ENCODE peak calls at places on chromosomes 2 and 18, in four cellular contexts. Z is K562, G is A549, D is tibial nerve. U is an unnamed sample.

GRCh38 chr2:36672199-36672598 is 24.3 kb upstream of the VIT start:
- DNase-seq in Z (peak), G (no peak), D (no peak), U (no peak)

GRCh38 chr2:42871372-42871771 is 79.0 kb upstream of the HAAO start:
- DNase-seq in Z (no peak), G (no peak), D (no peak), U (no peak)

GRCh38 chr18:42137671-42138375 is 182.8 kb downstream of the PIK3C3 start:
- DNase-seq in Z (no peak), G (no peak), D (no peak), U (no peak)

GRCh38 chr18:715626-716025 is 3.2 kb upstream of the ENOSF1 start:
- DNase-seq in Z (no peak), G (no peak), D (no peak), U (no peak)

GRCh38 chr2:10971131-10971854 is 59.6 kb downstream of the KCNF1 start:
- DNase-seq in Z (no peak), G (no peak), D (no peak), U (no peak)

GRCh38 chr2:178397002-178397605 is 53.9 kb downstream of the PRKRA start:
- DNase-seq in Z (peak), G (peak), D (peak), U (no peak)

GRCh38 chr2:5980351-5981054 is 288.3 kb downstream of the SOX11 start:
- DNase-seq in Z (no peak), G (no peak), D (no peak), U (no peak)

GRCh38 chr2:138274421-138275291 is 226.9 kb upstream of the SPOPL start:
- DNase-seq in Z (no peak), G (no peak), D (no peak), U (no peak)

GRCh38 chr2:100234141-100234540 is 88.2 kb downstream of the LONRF2 start:
- DNase-seq in Z (no peak), G (no peak), D (no peak), U (no peak)

GRCh38 chr18:58862404-58862803 is 2.3 kb upstream of the ZNF532 start:
- DNase-seq in Z (no peak), G (no peak), D (no peak), U (no peak)

GRCh38 chr18:10378688-10379465 is 75.6 kb upstream of the APCDD1 start:
- DNase-seq in Z (no peak), G (no peak), D (no peak), U (no peak)

GRCh38 chr2:127649684-127650040 is 3.7 kb downstream of the GPR17 start:
- DNase-seq in Z (peak), G (peak), D (peak), U (no peak)

GRCh38 chr2:60745330-60745729 is 10.7 kb upstream of the PAPOLG start:
- DNase-seq in Z (no peak), G (no peak), D (no peak), U (no peak)

GRCh38 chr2:182240862-182241371 is 185.9 kb downstream of the PDE1A start:
- DNase-seq in Z (peak), G (peak), D (no peak), U (no peak)

GRCh38 chr18:10252952-10253680 is 201.3 kb upstream of the APCDD1 start:
- DNase-seq in Z (no peak), G (no peak), D (no peak), U (no peak)

GRCh38 chr2:62473428-62473827 is 32.6 kb downstream of the TMEM17 start:
- DNase-seq in Z (no peak), G (no peak), D (no peak), U (no peak)

GRCh38 chr2:202750778-202751427 is 116.1 kb downstream of the FAM117B start:
- DNase-seq in Z (no peak), G (no peak), D (no peak), U (no peak)

GRCh38 chr18:35178260-35178659 is 62.6 kb upstream of the ZNF397 start:
- DNase-seq in Z (no peak), G (no peak), D (no peak), U (no peak)

GRCh38 chr18:48940854-48941531 is 9.8 kb downstream of the SMAD7 start:
- DNase-seq in Z (no peak), G (no peak), D (no peak), U (no peak)

GRCh38 chr2:101162561-101163330 is 11.6 kb upstream of the TBC1D8 start:
- DNase-seq in Z (no peak), G (no peak), D (no peak), U (no peak)

GRCh38 chr18:62745089-62745751 is 29.9 kb downstream of the PHLPP1 start:
- DNase-seq in Z (peak), G (no peak), D (no peak), U (no peak)

GRCh38 chr18:77022556-77022955 is 110.0 kb downstream of the MBP start:
- DNase-seq in Z (no peak), G (no peak), D (no peak), U (no peak)

GRCh38 chr2:97868986-97869721 is 126.6 kb downstream of the TMEM131 start:
- DNase-seq in Z (peak), G (peak), D (no peak), U (no peak)

GRCh38 chr2:157572725-157573124 is 55.9 kb downstream of the ACVR1C start:
- DNase-seq in Z (peak), G (peak), D (no peak), U (no peak)

GRCh38 chr2:79383681-79384080 is 129.2 kb upstream of the CTNNA2 start:
- DNase-seq in Z (no peak), G (no peak), D (no peak), U (no peak)

GRCh38 chr2:47636596-47636995 is 146.3 kb upstream of the MSH6 start:
- DNase-seq in Z (no peak), G (no peak), D (no peak), U (no peak)

GRCh38 chr2:70728128-70728527 is 39.9 kb downstream of the ADD2 start:
- DNase-seq in Z (no peak), G (no peak), D (no peak), U (no peak)

GRCh38 chr18:23943104-23943503 is 71.5 kb upstream of the TTC39C start:
- DNase-seq in Z (no peak), G (no peak), D (no peak), U (no peak)

GRCh38 chr2:157223624-157224205 is 33.8 kb upstream of the GALNT5 start:
- DNase-seq in Z (no peak), G (no peak), D (no peak), U (no peak)

GRCh38 chr18:22872894-22873537 is 60.1 kb upstream of the RBBP8 start:
- DNase-seq in Z (no peak), G (peak), D (no peak), U (no peak)

GRCh38 chr2:236794558-236794957 is 224.9 kb downstream of the ACKR3 start:
- DNase-seq in Z (no peak), G (no peak), D (no peak), U (no peak)

GRCh38 chr18:78169487-78169886 is 810.1 kb upstream of the SALL3 start:
- DNase-seq in Z (no peak), G (no peak), D (no peak), U (no peak)

GRCh38 chr2:188367164-188367563 is 75.5 kb downstream of the GULP1 start:
- DNase-seq in Z (no peak), G (no peak), D (no peak), U (no peak)

GRCh38 chr2:45483997-45484396 is 127.1 kb downstream of the SRBD1 start:
- DNase-seq in Z (no peak), G (peak), D (no peak), U (no peak)
- TF ChIP-seq CTCF in Z (peak), G (peak), D (no peak), U (no peak)

DNA sequence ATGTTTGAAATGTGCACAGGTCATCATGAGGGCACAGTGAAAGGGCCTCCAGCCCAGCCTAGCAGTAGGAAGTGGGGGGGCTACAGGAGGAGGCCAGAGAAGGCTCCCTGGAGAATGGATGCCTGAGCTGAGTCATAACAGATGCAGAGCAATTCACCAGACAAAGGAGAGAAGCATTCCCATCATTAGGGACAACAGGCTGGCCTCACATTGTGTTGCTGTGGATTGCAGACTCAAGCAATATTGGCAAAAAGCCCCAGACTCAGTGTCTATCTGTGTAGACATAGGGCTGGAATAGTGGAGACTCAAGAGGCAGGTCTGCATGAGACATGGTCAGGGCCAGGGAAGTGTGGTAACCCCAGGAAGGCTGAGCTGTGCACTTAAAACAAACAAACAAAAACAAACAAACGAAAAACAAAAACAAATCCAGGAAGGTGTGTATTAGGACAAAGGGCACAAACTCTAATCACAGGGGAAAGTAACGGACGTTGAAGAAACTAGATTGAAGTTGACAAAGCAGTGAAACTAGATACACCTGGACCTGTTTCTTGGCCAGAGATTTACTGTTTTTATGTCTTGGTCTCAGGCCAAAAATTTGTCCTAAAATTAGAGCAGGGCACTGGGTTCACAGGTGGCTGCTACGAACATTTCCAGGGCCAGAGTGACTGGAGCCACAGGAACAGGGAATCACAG is 329.7 kb downstream of the DLGAP1 start:
- DNase-seq in Z (no peak), G (no peak), D (peak), U (no peak)
- TF ChIP-seq CTCF in Z (no peak), G (no peak), D (no peak), U (no peak)

DNA sequence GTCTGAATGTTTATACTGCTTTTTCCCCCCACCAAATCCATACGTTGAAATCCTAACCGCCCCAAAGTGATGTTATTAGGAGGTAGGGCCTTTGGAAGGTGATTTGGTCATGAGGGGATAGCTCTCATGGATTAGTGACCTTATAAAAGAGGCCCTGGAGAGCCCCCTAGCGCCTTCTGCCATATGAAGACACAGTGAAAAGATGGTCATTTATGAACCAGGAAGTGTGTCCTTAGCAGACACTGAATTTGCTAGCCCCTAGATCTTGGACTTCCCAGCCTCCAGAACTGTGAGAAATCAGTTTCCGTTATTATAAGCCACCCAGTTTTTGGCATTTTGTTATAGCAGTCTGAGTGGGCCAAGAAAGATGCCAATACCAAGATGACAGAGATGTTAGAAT is 7.2 kb upstream of the TSN start:
- DNase-seq in Z (peak), G (no peak), D (no peak), U (no peak)
- TF ChIP-seq CTCF in Z (peak), G (peak), D (no peak), U (peak)

DNA sequence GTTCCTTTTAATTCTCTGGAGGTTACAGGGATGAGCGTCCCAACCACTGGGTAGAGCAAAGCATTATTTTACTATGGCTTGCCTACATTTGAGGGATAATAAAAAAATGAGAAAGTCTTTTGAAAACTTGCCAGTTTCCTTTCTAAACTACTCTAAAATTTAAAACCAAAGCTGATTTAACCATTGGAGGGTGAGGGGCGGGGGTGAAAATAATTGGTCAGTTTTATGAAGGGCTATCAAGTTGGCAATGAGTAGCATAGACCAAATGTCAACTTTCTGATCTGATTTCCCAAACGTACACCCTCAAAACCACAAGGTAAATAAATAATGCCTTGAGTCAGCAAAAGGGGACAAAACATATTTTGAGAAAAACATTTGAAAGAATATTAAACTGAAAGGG is 85.7 kb upstream of the STK17B start:
- DNase-seq in Z (no peak), G (no peak), D (no peak), U (no peak)
- TF ChIP-seq CTCF in Z (no peak), G (no peak), D (no peak), U (no peak)

DNA sequence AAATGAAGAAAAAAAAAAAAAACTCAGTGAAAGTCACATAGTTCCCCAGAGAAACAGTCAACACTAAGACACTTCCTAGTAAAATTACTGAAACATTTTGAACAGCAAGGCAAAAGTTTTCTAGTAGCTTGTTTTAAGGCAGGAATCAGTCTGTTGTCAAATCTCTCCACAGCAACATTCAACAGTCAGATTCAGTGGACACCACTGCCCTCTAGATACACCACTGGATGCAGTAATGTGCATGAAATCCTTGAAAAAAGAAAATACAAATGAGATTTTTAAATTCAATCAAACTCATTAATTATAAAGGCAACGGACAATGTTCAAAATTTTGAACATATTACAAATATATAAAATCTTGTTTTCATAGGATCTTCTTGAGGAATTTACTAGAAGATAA is 46.4 kb downstream of the GRB14 start:
- DNase-seq in Z (no peak), G (no peak), D (no peak), U (no peak)
- TF ChIP-seq CTCF in Z (no peak), G (peak), D (no peak), U (no peak)

DNA sequence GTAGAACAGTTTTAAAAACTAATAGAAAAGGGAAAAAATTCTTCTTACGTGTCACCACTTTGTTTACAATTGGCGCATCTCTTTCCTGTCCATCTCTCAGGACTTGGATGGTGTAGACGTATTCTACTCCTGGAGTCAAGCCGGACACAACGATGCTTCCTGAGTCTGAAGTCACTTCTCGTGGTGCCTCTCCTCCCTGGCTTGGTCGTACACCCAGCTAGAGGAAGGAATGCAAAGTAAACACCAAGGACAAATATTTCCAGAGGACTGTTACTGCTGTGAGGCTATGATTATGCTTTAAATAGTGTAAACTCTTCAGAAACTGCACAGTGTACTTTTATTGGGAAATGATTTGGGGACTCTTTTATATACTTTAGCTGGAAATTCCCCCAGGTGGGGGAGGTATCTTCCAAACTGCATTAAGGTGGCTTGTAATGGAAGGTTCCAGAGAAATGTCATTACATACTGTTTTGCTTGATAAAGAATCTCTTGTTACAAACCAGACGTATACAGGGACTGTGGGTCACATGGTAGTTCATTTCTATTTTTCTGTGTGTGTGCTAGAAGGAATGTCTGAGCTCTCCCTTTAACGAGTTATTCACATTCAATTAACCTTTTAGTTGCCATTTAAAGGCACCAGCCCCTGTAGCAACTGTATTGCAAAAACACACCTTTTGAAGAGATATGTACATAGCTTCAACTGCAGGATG is 38.1 kb downstream of the FN1 start:
- DNase-seq in Z (no peak), G (no peak), D (no peak), U (no peak)
- TF ChIP-seq CTCF in Z (no peak), G (no peak), D (no peak), U (no peak)

GRCh38 chr2:206154197-206154596 is 5.0 kb downstream of the NDUFS1 start:
- DNase-seq in Z (peak), G (no peak), D (no peak), U (no peak)
- TF ChIP-seq CTCF in Z (peak), G (peak), D (no peak), U (peak)

GRCh38 chr2:33129661-33130447 is 183.1 kb downstream of the LTBP1 start:
- DNase-seq in Z (no peak), G (no peak), D (no peak), U (no peak)

GRCh38 chr2:33129261-33129660 is 182.5 kb downstream of the LTBP1 start:
- DNase-seq in Z (no peak), G (no peak), D (no peak), U (no peak)

GRCh38 chr2:33123216-33123615 is 176.5 kb downstream of the LTBP1 start:
- DNase-seq in Z (no peak), G (no peak), D (no peak), U (no peak)

GRCh38 chr2:33126973-33127372 is 180.2 kb downstream of the LTBP1 start:
- DNase-seq in Z (no peak), G (no peak), D (no peak), U (no peak)

GRCh38 chr2:33126552-33126951 is 179.8 kb downstream of the LTBP1 start:
- DNase-seq in Z (no peak), G (no peak), D (no peak), U (no peak)
- TF ChIP-seq CTCF in Z (peak), G (no peak), D (no peak), U (no peak)

GRCh38 chr2:184125867-184126266 is 472.5 kb upstream of the ZNF804A start:
- DNase-seq in Z (no peak), G (no peak), D (no peak), U (no peak)
- TF ChIP-seq CTCF in Z (no peak), G (no peak), D (no peak), U (no peak)

U was measured in D721Med.